ENCODE peak calls at places on chromosomes 2 and 18, in ten cellular contexts. One of them, this sample, is unnamed. For H3K9me3, the result is how much of the 10 kb centered on the place peaks cover.

GRCh38 chr2:122514451-122514996 is 759.1 kb downstream of the TSN start:
- DNase-seq in breast epithelium: no peak
- DNase-seq in astrocyte: no peak
- DNase-seq in A549: no peak
- DNase-seq in CD8-positive, alpha-beta T cell: no peak
- DNase-seq in PC-9: no peak
- DNase-seq in heart left ventricle: no peak
- DNase-seq in adrenal gland: no peak
- DNase-seq in prostate gland: no peak
- DNase-seq in thoracic aorta: no peak
- DNase-seq in this sample: no peak

GRCh38 chr2:72325592-72326422 is 178.1 kb upstream of the CYP26B1 start:
- DNase-seq in heart left ventricle: no peak
- DNase-seq in adrenal gland: no peak
- DNase-seq in thoracic aorta: no peak
- DNase-seq in CD8-positive, alpha-beta T cell: no peak
- DNase-seq in PC-9: no peak
- DNase-seq in astrocyte: no peak
- DNase-seq in A549: peak
- DNase-seq in prostate gland: no peak
- DNase-seq in breast epithelium: no peak
- DNase-seq in this sample: no peak

GRCh38 chr18:3520230-3521085 is 70.5 kb downstream of the TGIF1 start:
- DNase-seq in CD8-positive, alpha-beta T cell: no peak
- DNase-seq in PC-9: no peak
- DNase-seq in prostate gland: no peak
- DNase-seq in astrocyte: no peak
- DNase-seq in breast epithelium: no peak
- DNase-seq in A549: no peak
- DNase-seq in thoracic aorta: no peak
- DNase-seq in adrenal gland: no peak
- DNase-seq in heart left ventricle: no peak
- DNase-seq in this sample: no peak

GRCh38 chr2:1591978-1592907 is 152.1 kb downstream of the PXDN start:
- DNase-seq in prostate gland: peak
- DNase-seq in heart left ventricle: peak
- DNase-seq in breast epithelium: no peak
- DNase-seq in astrocyte: peak
- DNase-seq in PC-9: no peak
- DNase-seq in adrenal gland: peak
- DNase-seq in thoracic aorta: peak
- DNase-seq in CD8-positive, alpha-beta T cell: no peak
- DNase-seq in A549: peak
- DNase-seq in this sample: peak

GRCh38 chr2:25899404-25899925 is 21.2 kb upstream of the ASXL2 start:
- DNase-seq in CD8-positive, alpha-beta T cell: no peak
- DNase-seq in astrocyte: no peak
- DNase-seq in prostate gland: no peak
- DNase-seq in adrenal gland: no peak
- DNase-seq in breast epithelium: no peak
- DNase-seq in PC-9: no peak
- DNase-seq in A549: no peak
- DNase-seq in heart left ventricle: no peak
- DNase-seq in thoracic aorta: no peak
- DNase-seq in this sample: no peak

GRCh38 chr2:217356795-217357194 is 496.9 kb upstream of the TNP1 start:
- DNase-seq in PC-9: no peak
- DNase-seq in heart left ventricle: peak
- DNase-seq in adrenal gland: peak
- DNase-seq in prostate gland: no peak
- DNase-seq in breast epithelium: peak
- DNase-seq in astrocyte: peak
- DNase-seq in A549: no peak
- DNase-seq in CD8-positive, alpha-beta T cell: no peak
- DNase-seq in thoracic aorta: peak
- DNase-seq in this sample: no peak

GRCh38 chr2:225020157-225020864 is 22.0 kb downstream of the DOCK10 start:
- DNase-seq in thoracic aorta: no peak
- DNase-seq in PC-9: no peak
- DNase-seq in prostate gland: no peak
- DNase-seq in breast epithelium: no peak
- DNase-seq in adrenal gland: no peak
- DNase-seq in A549: no peak
- DNase-seq in heart left ventricle: no peak
- DNase-seq in CD8-positive, alpha-beta T cell: no peak
- DNase-seq in astrocyte: no peak
- DNase-seq in this sample: no peak

GRCh38 chr2:11550302-11550701 is 16.5 kb downstream of the GREB1 start:
- DNase-seq in PC-9: no peak
- DNase-seq in thoracic aorta: no peak
- DNase-seq in breast epithelium: no peak
- DNase-seq in adrenal gland: no peak
- DNase-seq in astrocyte: no peak
- DNase-seq in CD8-positive, alpha-beta T cell: no peak
- DNase-seq in prostate gland: no peak
- DNase-seq in A549: no peak
- DNase-seq in heart left ventricle: no peak
- DNase-seq in this sample: no peak

GRCh38 chr2:238042849-238043584 is 17.8 kb upstream of the SCLY start:
- DNase-seq in astrocyte: no peak
- DNase-seq in A549: no peak
- DNase-seq in prostate gland: peak
- DNase-seq in breast epithelium: no peak
- DNase-seq in CD8-positive, alpha-beta T cell: no peak
- DNase-seq in heart left ventricle: no peak
- DNase-seq in thoracic aorta: no peak
- DNase-seq in adrenal gland: no peak
- DNase-seq in PC-9: no peak
- DNase-seq in this sample: peak

GRCh38 chr2:2640818-2641217 is 309.7 kb upstream of the MYT1L start:
- DNase-seq in breast epithelium: no peak
- DNase-seq in thoracic aorta: no peak
- DNase-seq in CD8-positive, alpha-beta T cell: no peak
- DNase-seq in adrenal gland: no peak
- DNase-seq in heart left ventricle: no peak
- DNase-seq in prostate gland: no peak
- DNase-seq in astrocyte: no peak
- DNase-seq in A549: no peak
- DNase-seq in PC-9: no peak
- DNase-seq in this sample: no peak

GRCh38 chr2:143431316-143431715 is 302.1 kb downstream of the ARHGAP15 start:
- DNase-seq in thoracic aorta: no peak
- DNase-seq in heart left ventricle: no peak
- DNase-seq in CD8-positive, alpha-beta T cell: no peak
- DNase-seq in adrenal gland: no peak
- DNase-seq in A549: no peak
- DNase-seq in prostate gland: no peak
- DNase-seq in PC-9: no peak
- DNase-seq in astrocyte: peak
- DNase-seq in breast epithelium: no peak
- DNase-seq in this sample: no peak

GRCh38 chr2:152743004-152743403 is 24.6 kb downstream of the ARL6IP6 start:
- DNase-seq in astrocyte: no peak
- DNase-seq in A549: peak
- DNase-seq in PC-9: no peak
- DNase-seq in adrenal gland: no peak
- DNase-seq in breast epithelium: no peak
- DNase-seq in thoracic aorta: no peak
- DNase-seq in heart left ventricle: no peak
- DNase-seq in CD8-positive, alpha-beta T cell: no peak
- DNase-seq in prostate gland: no peak
- DNase-seq in this sample: no peak

DNA sequence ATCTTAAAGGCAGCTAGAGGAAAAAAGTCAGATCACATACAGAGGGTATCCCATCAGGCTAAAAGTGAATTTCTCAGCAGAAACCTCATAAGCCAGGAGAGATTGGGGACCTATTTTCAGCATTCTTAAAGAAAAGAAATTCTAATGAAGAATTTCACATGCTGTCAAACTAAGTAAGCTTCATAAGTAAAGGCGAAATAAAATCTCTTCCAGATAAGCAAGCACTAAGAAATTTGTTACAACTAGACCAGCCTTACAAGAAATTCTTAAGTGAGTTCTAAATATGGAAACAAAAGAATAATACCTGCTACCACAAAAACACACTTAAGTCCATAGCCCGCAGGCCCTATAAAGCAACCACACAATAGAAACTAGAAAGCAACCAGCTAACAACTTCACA is 186.1 kb downstream of the ETAA1 start:
- DNase-seq in CD8-positive, alpha-beta T cell: no peak
- DNase-seq in astrocyte: no peak
- DNase-seq in A549: no peak
- DNase-seq in breast epithelium: no peak
- DNase-seq in prostate gland: no peak
- DNase-seq in thoracic aorta: no peak
- DNase-seq in heart left ventricle: no peak
- DNase-seq in PC-9: no peak
- DNase-seq in adrenal gland: no peak
- DNase-seq in this sample: no peak
- H3K9me3 ChIP-seq in CD8-positive, alpha-beta T cell: under half
- H3K9me3 ChIP-seq in astrocyte: under half
- H3K9me3 ChIP-seq in A549: half or more
- H3K9me3 ChIP-seq in breast epithelium: under half
- H3K9me3 ChIP-seq in prostate gland: under half
- H3K9me3 ChIP-seq in thoracic aorta: under half
- H3K9me3 ChIP-seq in heart left ventricle: under half
- H3K9me3 ChIP-seq in PC-9: under half
- H3K9me3 ChIP-seq in adrenal gland: under half
- H3K9me3 ChIP-seq in this sample: half or more

GRCh38 chr2:54085069-54085468 is 30.3 kb upstream of the ACYP2 start:
- DNase-seq in heart left ventricle: no peak
- DNase-seq in CD8-positive, alpha-beta T cell: no peak
- DNase-seq in astrocyte: no peak
- DNase-seq in thoracic aorta: no peak
- DNase-seq in breast epithelium: no peak
- DNase-seq in A549: no peak
- DNase-seq in adrenal gland: no peak
- DNase-seq in PC-9: no peak
- DNase-seq in prostate gland: no peak
- DNase-seq in this sample: no peak
- TF ChIP-seq CTCF in heart left ventricle: no peak
- TF ChIP-seq CTCF in CD8-positive, alpha-beta T cell: no peak
- TF ChIP-seq CTCF in astrocyte: no peak
- TF ChIP-seq CTCF in thoracic aorta: no peak
- TF ChIP-seq CTCF in breast epithelium: no peak
- TF ChIP-seq CTCF in A549: no peak
- TF ChIP-seq CTCF in adrenal gland: no peak
- TF ChIP-seq CTCF in PC-9: no peak
- TF ChIP-seq CTCF in prostate gland: no peak
- TF ChIP-seq CTCF in this sample: no peak

GRCh38 chr2:230972046-230972445 is 23.9 kb upstream of the SPATA3 start:
- DNase-seq in adrenal gland: no peak
- DNase-seq in astrocyte: no peak
- DNase-seq in heart left ventricle: no peak
- DNase-seq in thoracic aorta: no peak
- DNase-seq in A549: no peak
- DNase-seq in breast epithelium: no peak
- DNase-seq in PC-9: no peak
- DNase-seq in CD8-positive, alpha-beta T cell: no peak
- DNase-seq in prostate gland: no peak
- DNase-seq in this sample: no peak
- H3K4me3 ChIP-seq in adrenal gland: no peak
- H3K4me3 ChIP-seq in astrocyte: no peak
- H3K4me3 ChIP-seq in heart left ventricle: no peak
- H3K4me3 ChIP-seq in thoracic aorta: no peak
- H3K4me3 ChIP-seq in A549: no peak
- H3K4me3 ChIP-seq in breast epithelium: no peak
- H3K4me3 ChIP-seq in PC-9: no peak
- H3K4me3 ChIP-seq in CD8-positive, alpha-beta T cell: no peak
- H3K4me3 ChIP-seq in prostate gland: no peak
- H3K4me3 ChIP-seq in this sample: no peak

GRCh38 chr18:44323125-44323524 is 357.6 kb upstream of the SETBP1 start:
- DNase-seq in adrenal gland: no peak
- DNase-seq in A549: no peak
- DNase-seq in PC-9: no peak
- DNase-seq in prostate gland: no peak
- DNase-seq in heart left ventricle: no peak
- DNase-seq in thoracic aorta: no peak
- DNase-seq in breast epithelium: no peak
- DNase-seq in CD8-positive, alpha-beta T cell: no peak
- DNase-seq in astrocyte: no peak
- DNase-seq in this sample: no peak

GRCh38 chr18:44324361-44324760 is 356.3 kb upstream of the SETBP1 start:
- DNase-seq in thoracic aorta: no peak
- DNase-seq in breast epithelium: no peak
- DNase-seq in prostate gland: no peak
- DNase-seq in heart left ventricle: no peak
- DNase-seq in adrenal gland: no peak
- DNase-seq in A549: no peak
- DNase-seq in astrocyte: no peak
- DNase-seq in PC-9: no peak
- DNase-seq in CD8-positive, alpha-beta T cell: no peak
- DNase-seq in this sample: no peak

GRCh38 chr18:44321868-44322590 is 358.7 kb upstream of the SETBP1 start:
- DNase-seq in A549: no peak
- DNase-seq in thoracic aorta: no peak
- DNase-seq in heart left ventricle: no peak
- DNase-seq in breast epithelium: no peak
- DNase-seq in adrenal gland: no peak
- DNase-seq in prostate gland: no peak
- DNase-seq in astrocyte: no peak
- DNase-seq in PC-9: no peak
- DNase-seq in CD8-positive, alpha-beta T cell: no peak
- DNase-seq in this sample: no peak

GRCh38 chr18:44320619-44321460 is 359.8 kb upstream of the SETBP1 start:
- DNase-seq in A549: no peak
- DNase-seq in prostate gland: no peak
- DNase-seq in astrocyte: no peak
- DNase-seq in breast epithelium: no peak
- DNase-seq in adrenal gland: no peak
- DNase-seq in heart left ventricle: no peak
- DNase-seq in thoracic aorta: no peak
- DNase-seq in PC-9: no peak
- DNase-seq in CD8-positive, alpha-beta T cell: no peak
- DNase-seq in this sample: no peak

DNA sequence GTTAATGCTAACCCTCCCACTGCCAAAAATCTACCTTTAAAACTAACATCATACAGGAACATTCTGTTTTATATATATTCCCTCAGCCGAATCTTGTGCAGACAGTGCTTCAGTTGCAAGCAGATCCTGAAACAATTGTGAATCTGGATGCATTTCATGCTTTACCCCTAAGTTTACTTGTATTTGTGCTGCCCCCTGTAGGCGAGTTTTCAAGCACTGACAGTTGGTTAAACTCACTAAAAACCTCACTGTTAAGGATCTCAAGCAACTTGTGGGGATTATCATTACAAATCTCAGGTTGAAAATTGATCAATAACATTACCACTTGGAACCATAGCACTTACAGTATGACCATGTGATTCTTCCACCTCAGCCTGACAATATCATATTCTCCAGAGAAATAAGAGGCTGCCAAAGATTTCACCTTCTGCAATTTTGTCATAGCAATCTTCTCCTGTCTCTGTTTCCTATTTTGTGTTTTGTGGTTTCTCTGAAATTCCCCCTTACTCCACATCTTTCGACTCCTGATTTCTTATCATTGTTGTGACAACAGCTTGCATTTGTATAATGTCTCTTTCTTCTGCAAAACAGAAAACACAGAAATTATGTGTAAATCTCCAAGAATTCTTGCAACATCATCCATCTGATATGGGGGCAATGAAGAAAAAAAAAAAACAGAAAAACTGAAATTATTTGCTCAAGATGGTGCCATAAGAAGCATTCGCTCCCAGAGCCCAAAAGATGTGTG is 354.6 kb upstream of the SETBP1 start:
- DNase-seq in A549: peak
- DNase-seq in prostate gland: peak
- DNase-seq in thoracic aorta: no peak
- DNase-seq in CD8-positive, alpha-beta T cell: no peak
- DNase-seq in breast epithelium: no peak
- DNase-seq in adrenal gland: peak
- DNase-seq in astrocyte: peak
- DNase-seq in heart left ventricle: peak
- DNase-seq in PC-9: no peak
- DNase-seq in this sample: peak
- H3K9me3 ChIP-seq in A549: under half
- H3K9me3 ChIP-seq in prostate gland: under half
- H3K9me3 ChIP-seq in thoracic aorta: under half
- H3K9me3 ChIP-seq in CD8-positive, alpha-beta T cell: under half
- H3K9me3 ChIP-seq in breast epithelium: under half
- H3K9me3 ChIP-seq in adrenal gland: under half
- H3K9me3 ChIP-seq in astrocyte: under half
- H3K9me3 ChIP-seq in heart left ventricle: under half
- H3K9me3 ChIP-seq in PC-9: under half
- H3K9me3 ChIP-seq in this sample: under half

This sample was measured in left ventricle myocardium inferior.